ENCODE peak calls at places on chromosomes 7 and 10, in ten cellular contexts. One of them, this sample, is unnamed.

GRCh38 chr7:155814569-155815276 is 2.5 kb upstream of the SHH start:
- DNase-seq in stimulated activated CD4-positive, alpha-beta T cell treated with anti-CD3 and anti-CD28 coated beads, Interleukin-15, amount 100 ng/mL, for 48 hours: no peak
- DNase-seq in Calu3: no peak
- DNase-seq in RPMI8226: no peak
- DNase-seq in AML-193: no peak
- DNase-seq in NCI-H1105: no peak
- DNase-seq in EH: no peak
- DNase-seq in activated CD4-positive, alpha-beta T cell treated with anti-CD3 and anti-CD28 coated beads, Interleukin-2, amount 10 ng/mL, durations not matched to agents 7 days and 5 days: no peak
- DNase-seq in activated CD8-positive, alpha-beta memory T cell treated with anti-CD3 and anti-CD28 coated beads for 4 hours: no peak
- DNase-seq in stimulated activated CD8-positive, alpha-beta memory T cell treated with anti-CD3 and anti-CD28 coated beads, Interleukin-12 subunit alpha, Interleukin-12 subunit beta, amount 100 ng/mL, for 1 hour: no peak
- DNase-seq in this sample: no peak

GRCh38 chr10:33260403-33261239 is 73.8 kb downstream of the NRP1 start:
- DNase-seq in RPMI8226: no peak
- DNase-seq in NCI-H1105: peak
- DNase-seq in AML-193: no peak
- DNase-seq in Calu3: no peak
- DNase-seq in activated CD8-positive, alpha-beta memory T cell treated with anti-CD3 and anti-CD28 coated beads for 4 hours: no peak
- DNase-seq in activated CD4-positive, alpha-beta T cell treated with anti-CD3 and anti-CD28 coated beads, Interleukin-2, amount 10 ng/mL, durations not matched to agents 7 days and 5 days: no peak
- DNase-seq in stimulated activated CD4-positive, alpha-beta T cell treated with anti-CD3 and anti-CD28 coated beads, Interleukin-15, amount 100 ng/mL, for 48 hours: no peak
- DNase-seq in EH: peak
- DNase-seq in stimulated activated CD8-positive, alpha-beta memory T cell treated with anti-CD3 and anti-CD28 coated beads, Interleukin-12 subunit alpha, Interleukin-12 subunit beta, amount 100 ng/mL, for 1 hour: no peak
- DNase-seq in this sample: no peak

GRCh38 chr7:100706672-100707311 is 871 bp downstream of the POP7 start:
- DNase-seq in stimulated activated CD4-positive, alpha-beta T cell treated with anti-CD3 and anti-CD28 coated beads, Interleukin-15, amount 100 ng/mL, for 48 hours: no peak
- DNase-seq in stimulated activated CD8-positive, alpha-beta memory T cell treated with anti-CD3 and anti-CD28 coated beads, Interleukin-12 subunit alpha, Interleukin-12 subunit beta, amount 100 ng/mL, for 1 hour: no peak
- DNase-seq in activated CD8-positive, alpha-beta memory T cell treated with anti-CD3 and anti-CD28 coated beads for 4 hours: no peak
- DNase-seq in EH: no peak
- DNase-seq in Calu3: no peak
- DNase-seq in NCI-H1105: no peak
- DNase-seq in activated CD4-positive, alpha-beta T cell treated with anti-CD3 and anti-CD28 coated beads, Interleukin-2, amount 10 ng/mL, durations not matched to agents 7 days and 5 days: no peak
- DNase-seq in AML-193: no peak
- DNase-seq in RPMI8226: no peak
- DNase-seq in this sample: no peak

GRCh38 chr10:110535958-110536891 is 31.3 kb upstream of the SMC3 start:
- DNase-seq in NCI-H1105: no peak
- DNase-seq in stimulated activated CD8-positive, alpha-beta memory T cell treated with anti-CD3 and anti-CD28 coated beads, Interleukin-12 subunit alpha, Interleukin-12 subunit beta, amount 100 ng/mL, for 1 hour: peak
- DNase-seq in stimulated activated CD4-positive, alpha-beta T cell treated with anti-CD3 and anti-CD28 coated beads, Interleukin-15, amount 100 ng/mL, for 48 hours: peak
- DNase-seq in EH: peak
- DNase-seq in activated CD8-positive, alpha-beta memory T cell treated with anti-CD3 and anti-CD28 coated beads for 4 hours: peak
- DNase-seq in activated CD4-positive, alpha-beta T cell treated with anti-CD3 and anti-CD28 coated beads, Interleukin-2, amount 10 ng/mL, durations not matched to agents 7 days and 5 days: peak
- DNase-seq in RPMI8226: peak
- DNase-seq in Calu3: peak
- DNase-seq in AML-193: peak
- DNase-seq in this sample: no peak

GRCh38 chr10:7561216-7561893 is 105.4 kb downstream of the ITIH5 start:
- DNase-seq in activated CD8-positive, alpha-beta memory T cell treated with anti-CD3 and anti-CD28 coated beads for 4 hours: no peak
- DNase-seq in stimulated activated CD8-positive, alpha-beta memory T cell treated with anti-CD3 and anti-CD28 coated beads, Interleukin-12 subunit alpha, Interleukin-12 subunit beta, amount 100 ng/mL, for 1 hour: no peak
- DNase-seq in Calu3: no peak
- DNase-seq in NCI-H1105: no peak
- DNase-seq in stimulated activated CD4-positive, alpha-beta T cell treated with anti-CD3 and anti-CD28 coated beads, Interleukin-15, amount 100 ng/mL, for 48 hours: no peak
- DNase-seq in RPMI8226: no peak
- DNase-seq in activated CD4-positive, alpha-beta T cell treated with anti-CD3 and anti-CD28 coated beads, Interleukin-2, amount 10 ng/mL, durations not matched to agents 7 days and 5 days: no peak
- DNase-seq in EH: no peak
- DNase-seq in AML-193: no peak
- DNase-seq in this sample: no peak

GRCh38 chr7:84245831-84246230 is 51.2 kb upstream of the SEMA3A start:
- DNase-seq in activated CD4-positive, alpha-beta T cell treated with anti-CD3 and anti-CD28 coated beads, Interleukin-2, amount 10 ng/mL, durations not matched to agents 7 days and 5 days: no peak
- DNase-seq in EH: no peak
- DNase-seq in AML-193: no peak
- DNase-seq in RPMI8226: no peak
- DNase-seq in activated CD8-positive, alpha-beta memory T cell treated with anti-CD3 and anti-CD28 coated beads for 4 hours: no peak
- DNase-seq in Calu3: peak
- DNase-seq in stimulated activated CD8-positive, alpha-beta memory T cell treated with anti-CD3 and anti-CD28 coated beads, Interleukin-12 subunit alpha, Interleukin-12 subunit beta, amount 100 ng/mL, for 1 hour: no peak
- DNase-seq in NCI-H1105: no peak
- DNase-seq in stimulated activated CD4-positive, alpha-beta T cell treated with anti-CD3 and anti-CD28 coated beads, Interleukin-15, amount 100 ng/mL, for 48 hours: no peak
- DNase-seq in this sample: no peak

GRCh38 chr7:110557136-110557535 is 533.8 kb upstream of the LRRN3 start:
- DNase-seq in stimulated activated CD4-positive, alpha-beta T cell treated with anti-CD3 and anti-CD28 coated beads, Interleukin-15, amount 100 ng/mL, for 48 hours: no peak
- DNase-seq in AML-193: no peak
- DNase-seq in activated CD4-positive, alpha-beta T cell treated with anti-CD3 and anti-CD28 coated beads, Interleukin-2, amount 10 ng/mL, durations not matched to agents 7 days and 5 days: no peak
- DNase-seq in Calu3: no peak
- DNase-seq in EH: no peak
- DNase-seq in RPMI8226: no peak
- DNase-seq in stimulated activated CD8-positive, alpha-beta memory T cell treated with anti-CD3 and anti-CD28 coated beads, Interleukin-12 subunit alpha, Interleukin-12 subunit beta, amount 100 ng/mL, for 1 hour: no peak
- DNase-seq in activated CD8-positive, alpha-beta memory T cell treated with anti-CD3 and anti-CD28 coated beads for 4 hours: no peak
- DNase-seq in NCI-H1105: no peak
- DNase-seq in this sample: no peak

GRCh38 chr7:29005829-29006228 is 47.7 kb upstream of the TRIL start:
- DNase-seq in stimulated activated CD8-positive, alpha-beta memory T cell treated with anti-CD3 and anti-CD28 coated beads, Interleukin-12 subunit alpha, Interleukin-12 subunit beta, amount 100 ng/mL, for 1 hour: no peak
- DNase-seq in Calu3: no peak
- DNase-seq in AML-193: no peak
- DNase-seq in NCI-H1105: no peak
- DNase-seq in RPMI8226: no peak
- DNase-seq in activated CD8-positive, alpha-beta memory T cell treated with anti-CD3 and anti-CD28 coated beads for 4 hours: no peak
- DNase-seq in EH: peak
- DNase-seq in stimulated activated CD4-positive, alpha-beta T cell treated with anti-CD3 and anti-CD28 coated beads, Interleukin-15, amount 100 ng/mL, for 48 hours: no peak
- DNase-seq in activated CD4-positive, alpha-beta T cell treated with anti-CD3 and anti-CD28 coated beads, Interleukin-2, amount 10 ng/mL, durations not matched to agents 7 days and 5 days: no peak
- DNase-seq in this sample: no peak

GRCh38 chr10:20954519-20954918 is 57.4 kb upstream of the NEBL start:
- DNase-seq in Calu3: no peak
- DNase-seq in AML-193: no peak
- DNase-seq in activated CD4-positive, alpha-beta T cell treated with anti-CD3 and anti-CD28 coated beads, Interleukin-2, amount 10 ng/mL, durations not matched to agents 7 days and 5 days: no peak
- DNase-seq in EH: no peak
- DNase-seq in stimulated activated CD4-positive, alpha-beta T cell treated with anti-CD3 and anti-CD28 coated beads, Interleukin-15, amount 100 ng/mL, for 48 hours: no peak
- DNase-seq in NCI-H1105: no peak
- DNase-seq in RPMI8226: no peak
- DNase-seq in activated CD8-positive, alpha-beta memory T cell treated with anti-CD3 and anti-CD28 coated beads for 4 hours: no peak
- DNase-seq in stimulated activated CD8-positive, alpha-beta memory T cell treated with anti-CD3 and anti-CD28 coated beads, Interleukin-12 subunit alpha, Interleukin-12 subunit beta, amount 100 ng/mL, for 1 hour: no peak
- DNase-seq in this sample: no peak

GRCh38 chr10:116170815-116171250 is 102.2 kb downstream of the GFRA1 start:
- DNase-seq in AML-193: no peak
- DNase-seq in stimulated activated CD4-positive, alpha-beta T cell treated with anti-CD3 and anti-CD28 coated beads, Interleukin-15, amount 100 ng/mL, for 48 hours: no peak
- DNase-seq in RPMI8226: no peak
- DNase-seq in stimulated activated CD8-positive, alpha-beta memory T cell treated with anti-CD3 and anti-CD28 coated beads, Interleukin-12 subunit alpha, Interleukin-12 subunit beta, amount 100 ng/mL, for 1 hour: no peak
- DNase-seq in activated CD8-positive, alpha-beta memory T cell treated with anti-CD3 and anti-CD28 coated beads for 4 hours: no peak
- DNase-seq in activated CD4-positive, alpha-beta T cell treated with anti-CD3 and anti-CD28 coated beads, Interleukin-2, amount 10 ng/mL, durations not matched to agents 7 days and 5 days: no peak
- DNase-seq in EH: peak
- DNase-seq in Calu3: no peak
- DNase-seq in NCI-H1105: no peak
- DNase-seq in this sample: no peak

GRCh38 chr7:6291531-6291930 is 19.1 kb upstream of the CYTH3 start:
- DNase-seq in stimulated activated CD4-positive, alpha-beta T cell treated with anti-CD3 and anti-CD28 coated beads, Interleukin-15, amount 100 ng/mL, for 48 hours: no peak
- DNase-seq in AML-193: no peak
- DNase-seq in EH: no peak
- DNase-seq in stimulated activated CD8-positive, alpha-beta memory T cell treated with anti-CD3 and anti-CD28 coated beads, Interleukin-12 subunit alpha, Interleukin-12 subunit beta, amount 100 ng/mL, for 1 hour: no peak
- DNase-seq in RPMI8226: no peak
- DNase-seq in activated CD4-positive, alpha-beta T cell treated with anti-CD3 and anti-CD28 coated beads, Interleukin-2, amount 10 ng/mL, durations not matched to agents 7 days and 5 days: no peak
- DNase-seq in Calu3: no peak
- DNase-seq in NCI-H1105: no peak
- DNase-seq in activated CD8-positive, alpha-beta memory T cell treated with anti-CD3 and anti-CD28 coated beads for 4 hours: no peak
- DNase-seq in this sample: no peak

GRCh38 chr10:113983552-113983951 is 60.1 kb upstream of the ADRB1 start:
- DNase-seq in activated CD4-positive, alpha-beta T cell treated with anti-CD3 and anti-CD28 coated beads, Interleukin-2, amount 10 ng/mL, durations not matched to agents 7 days and 5 days: peak
- DNase-seq in stimulated activated CD4-positive, alpha-beta T cell treated with anti-CD3 and anti-CD28 coated beads, Interleukin-15, amount 100 ng/mL, for 48 hours: no peak
- DNase-seq in AML-193: no peak
- DNase-seq in NCI-H1105: no peak
- DNase-seq in Calu3: no peak
- DNase-seq in EH: no peak
- DNase-seq in stimulated activated CD8-positive, alpha-beta memory T cell treated with anti-CD3 and anti-CD28 coated beads, Interleukin-12 subunit alpha, Interleukin-12 subunit beta, amount 100 ng/mL, for 1 hour: no peak
- DNase-seq in RPMI8226: no peak
- DNase-seq in activated CD8-positive, alpha-beta memory T cell treated with anti-CD3 and anti-CD28 coated beads for 4 hours: no peak
- DNase-seq in this sample: no peak

GRCh38 chr10:123429631-123430257 is 236.4 kb upstream of the GPR26 start:
- DNase-seq in RPMI8226: no peak
- DNase-seq in NCI-H1105: no peak
- DNase-seq in Calu3: no peak
- DNase-seq in EH: no peak
- DNase-seq in stimulated activated CD8-positive, alpha-beta memory T cell treated with anti-CD3 and anti-CD28 coated beads, Interleukin-12 subunit alpha, Interleukin-12 subunit beta, amount 100 ng/mL, for 1 hour: no peak
- DNase-seq in activated CD4-positive, alpha-beta T cell treated with anti-CD3 and anti-CD28 coated beads, Interleukin-2, amount 10 ng/mL, durations not matched to agents 7 days and 5 days: no peak
- DNase-seq in AML-193: no peak
- DNase-seq in stimulated activated CD4-positive, alpha-beta T cell treated with anti-CD3 and anti-CD28 coated beads, Interleukin-15, amount 100 ng/mL, for 48 hours: no peak
- DNase-seq in activated CD8-positive, alpha-beta memory T cell treated with anti-CD3 and anti-CD28 coated beads for 4 hours: no peak
- DNase-seq in this sample: no peak

GRCh38 chr10:132865851-132866600 is 76.3 kb downstream of the CFAP46 start:
- DNase-seq in NCI-H1105: no peak
- DNase-seq in stimulated activated CD4-positive, alpha-beta T cell treated with anti-CD3 and anti-CD28 coated beads, Interleukin-15, amount 100 ng/mL, for 48 hours: no peak
- DNase-seq in AML-193: no peak
- DNase-seq in stimulated activated CD8-positive, alpha-beta memory T cell treated with anti-CD3 and anti-CD28 coated beads, Interleukin-12 subunit alpha, Interleukin-12 subunit beta, amount 100 ng/mL, for 1 hour: no peak
- DNase-seq in EH: no peak
- DNase-seq in Calu3: no peak
- DNase-seq in activated CD4-positive, alpha-beta T cell treated with anti-CD3 and anti-CD28 coated beads, Interleukin-2, amount 10 ng/mL, durations not matched to agents 7 days and 5 days: no peak
- DNase-seq in activated CD8-positive, alpha-beta memory T cell treated with anti-CD3 and anti-CD28 coated beads for 4 hours: no peak
- DNase-seq in RPMI8226: no peak
- DNase-seq in this sample: peak

GRCh38 chr7:10237306-10237705 is 736.4 kb upstream of the PHF14 start:
- DNase-seq in AML-193: no peak
- DNase-seq in EH: no peak
- DNase-seq in activated CD8-positive, alpha-beta memory T cell treated with anti-CD3 and anti-CD28 coated beads for 4 hours: no peak
- DNase-seq in RPMI8226: no peak
- DNase-seq in stimulated activated CD4-positive, alpha-beta T cell treated with anti-CD3 and anti-CD28 coated beads, Interleukin-15, amount 100 ng/mL, for 48 hours: no peak
- DNase-seq in activated CD4-positive, alpha-beta T cell treated with anti-CD3 and anti-CD28 coated beads, Interleukin-2, amount 10 ng/mL, durations not matched to agents 7 days and 5 days: no peak
- DNase-seq in NCI-H1105: no peak
- DNase-seq in Calu3: no peak
- DNase-seq in stimulated activated CD8-positive, alpha-beta memory T cell treated with anti-CD3 and anti-CD28 coated beads, Interleukin-12 subunit alpha, Interleukin-12 subunit beta, amount 100 ng/mL, for 1 hour: no peak
- DNase-seq in this sample: no peak

GRCh38 chr10:3471927-3472704 is 299.5 kb upstream of the PITRM1 start:
- DNase-seq in NCI-H1105: no peak
- DNase-seq in activated CD4-positive, alpha-beta T cell treated with anti-CD3 and anti-CD28 coated beads, Interleukin-2, amount 10 ng/mL, durations not matched to agents 7 days and 5 days: no peak
- DNase-seq in AML-193: no peak
- DNase-seq in activated CD8-positive, alpha-beta memory T cell treated with anti-CD3 and anti-CD28 coated beads for 4 hours: no peak
- DNase-seq in Calu3: peak
- DNase-seq in RPMI8226: no peak
- DNase-seq in EH: peak
- DNase-seq in stimulated activated CD4-positive, alpha-beta T cell treated with anti-CD3 and anti-CD28 coated beads, Interleukin-15, amount 100 ng/mL, for 48 hours: no peak
- DNase-seq in stimulated activated CD8-positive, alpha-beta memory T cell treated with anti-CD3 and anti-CD28 coated beads, Interleukin-12 subunit alpha, Interleukin-12 subunit beta, amount 100 ng/mL, for 1 hour: no peak
- DNase-seq in this sample: no peak

GRCh38 chr7:132656846-132657776 is 80.8 kb upstream of the PLXNA4 start:
- DNase-seq in RPMI8226: peak
- DNase-seq in stimulated activated CD4-positive, alpha-beta T cell treated with anti-CD3 and anti-CD28 coated beads, Interleukin-15, amount 100 ng/mL, for 48 hours: no peak
- DNase-seq in activated CD8-positive, alpha-beta memory T cell treated with anti-CD3 and anti-CD28 coated beads for 4 hours: no peak
- DNase-seq in Calu3: peak
- DNase-seq in EH: peak
- DNase-seq in activated CD4-positive, alpha-beta T cell treated with anti-CD3 and anti-CD28 coated beads, Interleukin-2, amount 10 ng/mL, durations not matched to agents 7 days and 5 days: peak
- DNase-seq in NCI-H1105: no peak
- DNase-seq in stimulated activated CD8-positive, alpha-beta memory T cell treated with anti-CD3 and anti-CD28 coated beads, Interleukin-12 subunit alpha, Interleukin-12 subunit beta, amount 100 ng/mL, for 1 hour: no peak
- DNase-seq in AML-193: peak
- DNase-seq in this sample: no peak

GRCh38 chr10:124138195-124138882 is 44.9 kb upstream of the CHST15 start:
- DNase-seq in EH: peak
- DNase-seq in stimulated activated CD8-positive, alpha-beta memory T cell treated with anti-CD3 and anti-CD28 coated beads, Interleukin-12 subunit alpha, Interleukin-12 subunit beta, amount 100 ng/mL, for 1 hour: no peak
- DNase-seq in Calu3: no peak
- DNase-seq in NCI-H1105: no peak
- DNase-seq in activated CD4-positive, alpha-beta T cell treated with anti-CD3 and anti-CD28 coated beads, Interleukin-2, amount 10 ng/mL, durations not matched to agents 7 days and 5 days: no peak
- DNase-seq in stimulated activated CD4-positive, alpha-beta T cell treated with anti-CD3 and anti-CD28 coated beads, Interleukin-15, amount 100 ng/mL, for 48 hours: no peak
- DNase-seq in activated CD8-positive, alpha-beta memory T cell treated with anti-CD3 and anti-CD28 coated beads for 4 hours: no peak
- DNase-seq in AML-193: no peak
- DNase-seq in RPMI8226: no peak
- DNase-seq in this sample: no peak

GRCh38 chr7:120337308-120337907 is 64.4 kb downstream of the KCND2 start:
- DNase-seq in activated CD4-positive, alpha-beta T cell treated with anti-CD3 and anti-CD28 coated beads, Interleukin-2, amount 10 ng/mL, durations not matched to agents 7 days and 5 days: no peak
- DNase-seq in stimulated activated CD8-positive, alpha-beta memory T cell treated with anti-CD3 and anti-CD28 coated beads, Interleukin-12 subunit alpha, Interleukin-12 subunit beta, amount 100 ng/mL, for 1 hour: no peak
- DNase-seq in NCI-H1105: no peak
- DNase-seq in activated CD8-positive, alpha-beta memory T cell treated with anti-CD3 and anti-CD28 coated beads for 4 hours: no peak
- DNase-seq in AML-193: peak
- DNase-seq in stimulated activated CD4-positive, alpha-beta T cell treated with anti-CD3 and anti-CD28 coated beads, Interleukin-15, amount 100 ng/mL, for 48 hours: no peak
- DNase-seq in Calu3: peak
- DNase-seq in EH: no peak
- DNase-seq in RPMI8226: peak
- DNase-seq in this sample: no peak

GRCh38 chr10:27783660-27784059 is 38.0 kb upstream of the MKX start:
- DNase-seq in EH: peak
- DNase-seq in stimulated activated CD4-positive, alpha-beta T cell treated with anti-CD3 and anti-CD28 coated beads, Interleukin-15, amount 100 ng/mL, for 48 hours: peak
- DNase-seq in activated CD8-positive, alpha-beta memory T cell treated with anti-CD3 and anti-CD28 coated beads for 4 hours: no peak
- DNase-seq in AML-193: no peak
- DNase-seq in RPMI8226: no peak
- DNase-seq in NCI-H1105: no peak
- DNase-seq in stimulated activated CD8-positive, alpha-beta memory T cell treated with anti-CD3 and anti-CD28 coated beads, Interleukin-12 subunit alpha, Interleukin-12 subunit beta, amount 100 ng/mL, for 1 hour: no peak
- DNase-seq in Calu3: peak
- DNase-seq in activated CD4-positive, alpha-beta T cell treated with anti-CD3 and anti-CD28 coated beads, Interleukin-2, amount 10 ng/mL, durations not matched to agents 7 days and 5 days: peak
- DNase-seq in this sample: no peak

GRCh38 chr7:103613655-103614642 is 167.9 kb upstream of the SLC26A5 start:
- DNase-seq in NCI-H1105: no peak
- DNase-seq in EH: peak
- DNase-seq in AML-193: no peak
- DNase-seq in stimulated activated CD8-positive, alpha-beta memory T cell treated with anti-CD3 and anti-CD28 coated beads, Interleukin-12 subunit alpha, Interleukin-12 subunit beta, amount 100 ng/mL, for 1 hour: no peak
- DNase-seq in stimulated activated CD4-positive, alpha-beta T cell treated with anti-CD3 and anti-CD28 coated beads, Interleukin-15, amount 100 ng/mL, for 48 hours: no peak
- DNase-seq in Calu3: no peak
- DNase-seq in activated CD4-positive, alpha-beta T cell treated with anti-CD3 and anti-CD28 coated beads, Interleukin-2, amount 10 ng/mL, durations not matched to agents 7 days and 5 days: no peak
- DNase-seq in RPMI8226: peak
- DNase-seq in activated CD8-positive, alpha-beta memory T cell treated with anti-CD3 and anti-CD28 coated beads for 4 hours: no peak
- DNase-seq in this sample: no peak

GRCh38 chr7:17849504-17849903 is 90.8 kb downstream of the SNX13 start:
- DNase-seq in Calu3: no peak
- DNase-seq in EH: peak
- DNase-seq in activated CD8-positive, alpha-beta memory T cell treated with anti-CD3 and anti-CD28 coated beads for 4 hours: no peak
- DNase-seq in NCI-H1105: no peak
- DNase-seq in activated CD4-positive, alpha-beta T cell treated with anti-CD3 and anti-CD28 coated beads, Interleukin-2, amount 10 ng/mL, durations not matched to agents 7 days and 5 days: no peak
- DNase-seq in RPMI8226: no peak
- DNase-seq in AML-193: no peak
- DNase-seq in stimulated activated CD8-positive, alpha-beta memory T cell treated with anti-CD3 and anti-CD28 coated beads, Interleukin-12 subunit alpha, Interleukin-12 subunit beta, amount 100 ng/mL, for 1 hour: no peak
- DNase-seq in stimulated activated CD4-positive, alpha-beta T cell treated with anti-CD3 and anti-CD28 coated beads, Interleukin-15, amount 100 ng/mL, for 48 hours: no peak
- DNase-seq in this sample: no peak

GRCh38 chr10:99698504-99699080 is 33.3 kb downstream of the COX15 start:
- DNase-seq in RPMI8226: no peak
- DNase-seq in NCI-H1105: no peak
- DNase-seq in EH: no peak
- DNase-seq in Calu3: no peak
- DNase-seq in activated CD4-positive, alpha-beta T cell treated with anti-CD3 and anti-CD28 coated beads, Interleukin-2, amount 10 ng/mL, durations not matched to agents 7 days and 5 days: no peak
- DNase-seq in AML-193: no peak
- DNase-seq in activated CD8-positive, alpha-beta memory T cell treated with anti-CD3 and anti-CD28 coated beads for 4 hours: no peak
- DNase-seq in stimulated activated CD4-positive, alpha-beta T cell treated with anti-CD3 and anti-CD28 coated beads, Interleukin-15, amount 100 ng/mL, for 48 hours: no peak
- DNase-seq in stimulated activated CD8-positive, alpha-beta memory T cell treated with anti-CD3 and anti-CD28 coated beads, Interleukin-12 subunit alpha, Interleukin-12 subunit beta, amount 100 ng/mL, for 1 hour: no peak
- DNase-seq in this sample: no peak

GRCh38 chr7:147547252-147547897 is 1043.2 kb upstream of the C7orf33 start:
- DNase-seq in AML-193: peak
- DNase-seq in RPMI8226: peak
- DNase-seq in Calu3: no peak
- DNase-seq in stimulated activated CD8-positive, alpha-beta memory T cell treated with anti-CD3 and anti-CD28 coated beads, Interleukin-12 subunit alpha, Interleukin-12 subunit beta, amount 100 ng/mL, for 1 hour: no peak
- DNase-seq in EH: no peak
- DNase-seq in stimulated activated CD4-positive, alpha-beta T cell treated with anti-CD3 and anti-CD28 coated beads, Interleukin-15, amount 100 ng/mL, for 48 hours: no peak
- DNase-seq in NCI-H1105: no peak
- DNase-seq in activated CD4-positive, alpha-beta T cell treated with anti-CD3 and anti-CD28 coated beads, Interleukin-2, amount 10 ng/mL, durations not matched to agents 7 days and 5 days: peak
- DNase-seq in activated CD8-positive, alpha-beta memory T cell treated with anti-CD3 and anti-CD28 coated beads for 4 hours: no peak
- DNase-seq in this sample: no peak

GRCh38 chr7:155865830-155866545 is 53.7 kb upstream of the SHH start:
- DNase-seq in NCI-H1105: no peak
- DNase-seq in activated CD8-positive, alpha-beta memory T cell treated with anti-CD3 and anti-CD28 coated beads for 4 hours: no peak
- DNase-seq in Calu3: no peak
- DNase-seq in AML-193: no peak
- DNase-seq in stimulated activated CD4-positive, alpha-beta T cell treated with anti-CD3 and anti-CD28 coated beads, Interleukin-15, amount 100 ng/mL, for 48 hours: no peak
- DNase-seq in RPMI8226: no peak
- DNase-seq in stimulated activated CD8-positive, alpha-beta memory T cell treated with anti-CD3 and anti-CD28 coated beads, Interleukin-12 subunit alpha, Interleukin-12 subunit beta, amount 100 ng/mL, for 1 hour: no peak
- DNase-seq in activated CD4-positive, alpha-beta T cell treated with anti-CD3 and anti-CD28 coated beads, Interleukin-2, amount 10 ng/mL, durations not matched to agents 7 days and 5 days: no peak
- DNase-seq in EH: no peak
- DNase-seq in this sample: no peak

GRCh38 chr7:10646249-10646648 is 327.4 kb upstream of the PHF14 start:
- DNase-seq in activated CD4-positive, alpha-beta T cell treated with anti-CD3 and anti-CD28 coated beads, Interleukin-2, amount 10 ng/mL, durations not matched to agents 7 days and 5 days: no peak
- DNase-seq in activated CD8-positive, alpha-beta memory T cell treated with anti-CD3 and anti-CD28 coated beads for 4 hours: no peak
- DNase-seq in AML-193: peak
- DNase-seq in NCI-H1105: no peak
- DNase-seq in stimulated activated CD8-positive, alpha-beta memory T cell treated with anti-CD3 and anti-CD28 coated beads, Interleukin-12 subunit alpha, Interleukin-12 subunit beta, amount 100 ng/mL, for 1 hour: no peak
- DNase-seq in stimulated activated CD4-positive, alpha-beta T cell treated with anti-CD3 and anti-CD28 coated beads, Interleukin-15, amount 100 ng/mL, for 48 hours: no peak
- DNase-seq in EH: no peak
- DNase-seq in RPMI8226: no peak
- DNase-seq in Calu3: no peak
- DNase-seq in this sample: no peak

GRCh38 chr10:45652511-45652910 is 20.1 kb downstream of the ZFAND4 start:
- DNase-seq in activated CD4-positive, alpha-beta T cell treated with anti-CD3 and anti-CD28 coated beads, Interleukin-2, amount 10 ng/mL, durations not matched to agents 7 days and 5 days: no peak
- DNase-seq in NCI-H1105: no peak
- DNase-seq in EH: no peak
- DNase-seq in activated CD8-positive, alpha-beta memory T cell treated with anti-CD3 and anti-CD28 coated beads for 4 hours: no peak
- DNase-seq in RPMI8226: no peak
- DNase-seq in Calu3: no peak
- DNase-seq in stimulated activated CD8-positive, alpha-beta memory T cell treated with anti-CD3 and anti-CD28 coated beads, Interleukin-12 subunit alpha, Interleukin-12 subunit beta, amount 100 ng/mL, for 1 hour: no peak
- DNase-seq in AML-193: no peak
- DNase-seq in stimulated activated CD4-positive, alpha-beta T cell treated with anti-CD3 and anti-CD28 coated beads, Interleukin-15, amount 100 ng/mL, for 48 hours: no peak
- DNase-seq in this sample: no peak

This sample was measured in mesothelial cell of epicardium.